ENCODE peak calls at places on chromosome 14, in five cellular contexts. I is A549; J is naive thymus-derived CD8-positive, alpha-beta T cell; K is germinal center; W is smooth muscle cell of the brain vasculature. Q is an unnamed sample.

GRCh38 chr14:52951730-52952481 is 1.1 kb upstream of the FERMT2 start:
- DNase-seq in K (no peak), J (no peak), W (peak), I (peak), Q (no peak)

GRCh38 chr14:77128414-77128891 is 13.1 kb downstream of the ZDHHC22 start:
- DNase-seq in W (no peak), I (no peak), K (no peak), J (no peak), Q (no peak)

GRCh38 chr14:96224480-96225096 is 19.9 kb downstream of the BDKRB2 start:
- DNase-seq in I (no peak), K (no peak), W (no peak), J (no peak), Q (no peak)

GRCh38 chr14:98647754-98648153 is 624.2 kb downstream of the BCL11B start:
- DNase-seq in K (no peak), I (no peak), J (no peak), W (no peak), Q (no peak)

GRCh38 chr14:95498622-95499353 is 17.7 kb downstream of the SYNE3 start:
- DNase-seq in I (no peak), J (no peak), K (no peak), W (no peak), Q (no peak)

GRCh38 chr14:67668559-67668958 is 5.9 kb downstream of the VTI1B start:
- DNase-seq in I (no peak), K (no peak), W (no peak), J (no peak), Q (no peak)

GRCh38 chr14:58918066-58918465 is 270.4 kb upstream of the DAAM1 start:
- DNase-seq in W (no peak), I (peak), J (no peak), K (no peak), Q (no peak)

GRCh38 chr14:93207468-93208308 is 632 bp downstream of the UBR7 start:
- DNase-seq in I (peak), K (peak), J (peak), W (no peak), Q (no peak)

GRCh38 chr14:23435540-23436326 is at the start of gene MYH7:
- DNase-seq in K (no peak), W (no peak), I (no peak), J (no peak), Q (no peak)

GRCh38 chr14:50233335-50234250 is 2.2 kb upstream of the SOS2 start:
- DNase-seq in W (no peak), K (no peak), J (no peak), I (no peak), Q (no peak)

GRCh38 chr14:93543766-93544165 is 113.0 kb downstream of the UNC79 start:
- DNase-seq in I (peak), K (no peak), J (no peak), W (no peak), Q (no peak)

GRCh38 chr14:28102814-28103213 is 663.8 kb upstream of the FOXG1 start:
- DNase-seq in J (no peak), I (no peak), W (no peak), K (no peak), Q (no peak)

GRCh38 chr14:44309336-44309735 is 197.7 kb downstream of the FSCB start:
- DNase-seq in J (no peak), I (no peak), W (no peak), K (no peak), Q (no peak)

GRCh38 chr14:101069666-101070362 is 166.3 kb upstream of the RTL1 start:
- DNase-seq in K (no peak), J (no peak), W (no peak), I (no peak), Q (no peak)

GRCh38 chr14:57392830-57393229 is 2.4 kb downstream of the NAA30 start:
- DNase-seq in W (no peak), J (no peak), K (no peak), I (no peak), Q (no peak)

GRCh38 chr14:91649930-91650329 is 82.0 kb downstream of the CATSPERB start:
- DNase-seq in W (no peak), I (peak), J (no peak), K (no peak), Q (peak)

GRCh38 chr14:79180656-79181055 is 1010.5 kb downstream of the NRXN3 start:
- DNase-seq in K (no peak), J (no peak), I (no peak), W (no peak), Q (no peak)

GRCh38 chr14:70315942-70316341 is 43.5 kb downstream of the COX16 start:
- DNase-seq in I (no peak), W (no peak), K (no peak), J (no peak), Q (no peak)

GRCh38 chr14:74917200-74917543 is 5.9 kb downstream of the RPS6KL1 start:
- DNase-seq in J (no peak), I (no peak), W (no peak), K (no peak), Q (no peak)

GRCh38 chr14:45089813-45090212 is 5.9 kb downstream of the PRPF39 start:
- DNase-seq in W (no peak), I (no peak), J (no peak), K (peak), Q (no peak)

GRCh38 chr14:101506211-101506920 is 54.9 kb upstream of the DIO3 start:
- DNase-seq in W (no peak), I (no peak), K (no peak), J (no peak), Q (no peak)

GRCh38 chr14:32697704-32698103 is 241.0 kb upstream of the NPAS3 start:
- DNase-seq in W (no peak), K (no peak), I (no peak), J (no peak), Q (no peak)

GRCh38 chr14:76720382-76720813 is 40.9 kb upstream of the VASH1 start:
- DNase-seq in W (peak), K (no peak), I (no peak), J (no peak), Q (no peak)

GRCh38 chr14:76768201-76768656 is 7.0 kb downstream of the VASH1 start:
- DNase-seq in W (no peak), K (peak), J (peak), I (no peak), Q (peak)

GRCh38 chr14:56794557-56795283 is 15.6 kb downstream of the OTX2 start:
- DNase-seq in K (no peak), J (no peak), W (no peak), I (no peak), Q (no peak)

GRCh38 chr14:75059642-75060041 is 4.2 kb downstream of the ACYP1 start:
- DNase-seq in J (no peak), W (no peak), K (no peak), I (no peak), Q (no peak)

GRCh38 chr14:68924392-68925158 is 54.5 kb downstream of the ACTN1 start:
- DNase-seq in I (no peak), J (no peak), K (no peak), W (no peak), Q (no peak)

GRCh38 chr14:68627868-68628604 is 164.8 kb downstream of the ZFP36L1 start:
- DNase-seq in K (peak), W (no peak), J (peak), I (no peak), Q (peak)

GRCh38 chr14:103408491-103409155 is 23.4 kb downstream of the MARK3 start:
- DNase-seq in J (no peak), W (no peak), K (no peak), I (no peak), Q (no peak)

GRCh38 chr14:24813089-24813815 is 179.3 kb upstream of the GZMB start:
- DNase-seq in I (no peak), J (no peak), K (no peak), W (no peak), Q (no peak)

GRCh38 chr14:78157855-78158436 is 12.2 kb upstream of the NRXN3 start:
- DNase-seq in K (no peak), W (no peak), I (no peak), J (no peak), Q (no peak)

GRCh38 chr14:67420102-67420739 is 8.3 kb upstream of the PLEK2 start:
- DNase-seq in K (peak), W (no peak), I (no peak), J (no peak), Q (no peak)

Q was measured in CD4-positive, alpha-beta T cell.